ENCODE peak calls at places on chromosomes 4 and X, in ten cellular contexts. One of them, this sample, is unnamed.

GRCh38 chrX:104972737-104973136 is 247.8 kb downstream of the TEX13A start:
- DNase-seq in progenitor cell of endocrine pancreas: no peak
- DNase-seq in ureter: no peak
- DNase-seq in kidney tubule cell: peak
- DNase-seq in AG04450: no peak
- DNase-seq in iPS-NIHi11: no peak
- DNase-seq in heart left ventricle: no peak
- DNase-seq in SW480: no peak
- DNase-seq in activated T-cell treated with anti-CD3 and anti-CD28 coated beads, Interleukin-2, amount 50 U/mL, for 4 hours: no peak
- DNase-seq in aorta: no peak
- DNase-seq in this sample: no peak

GRCh38 chrX:50049228-50049627 is 126.8 kb downstream of the CLCN5 start:
- DNase-seq in progenitor cell of endocrine pancreas: no peak
- DNase-seq in ureter: no peak
- DNase-seq in kidney tubule cell: no peak
- DNase-seq in AG04450: no peak
- DNase-seq in iPS-NIHi11: no peak
- DNase-seq in heart left ventricle: no peak
- DNase-seq in SW480: no peak
- DNase-seq in activated T-cell treated with anti-CD3 and anti-CD28 coated beads, Interleukin-2, amount 50 U/mL, for 4 hours: no peak
- DNase-seq in aorta: no peak
- DNase-seq in this sample: no peak

GRCh38 chr4:75289843-75290616 is 224.2 kb downstream of the RCHY1 start:
- DNase-seq in progenitor cell of endocrine pancreas: no peak
- DNase-seq in ureter: no peak
- DNase-seq in kidney tubule cell: peak
- DNase-seq in AG04450: no peak
- DNase-seq in iPS-NIHi11: peak
- DNase-seq in heart left ventricle: no peak
- DNase-seq in SW480: peak
- DNase-seq in activated T-cell treated with anti-CD3 and anti-CD28 coated beads, Interleukin-2, amount 50 U/mL, for 4 hours: no peak
- DNase-seq in aorta: no peak
- DNase-seq in this sample: peak

GRCh38 chrX:106144755-106145639 is 23.1 kb upstream of the PWWP3B start:
- DNase-seq in progenitor cell of endocrine pancreas: no peak
- DNase-seq in ureter: no peak
- DNase-seq in kidney tubule cell: no peak
- DNase-seq in AG04450: no peak
- DNase-seq in iPS-NIHi11: no peak
- DNase-seq in heart left ventricle: peak
- DNase-seq in SW480: no peak
- DNase-seq in activated T-cell treated with anti-CD3 and anti-CD28 coated beads, Interleukin-2, amount 50 U/mL, for 4 hours: no peak
- DNase-seq in aorta: no peak
- DNase-seq in this sample: no peak

GRCh38 chr4:142815834-142816233 is 30.3 kb downstream of the INPP4B start:
- DNase-seq in progenitor cell of endocrine pancreas: no peak
- DNase-seq in ureter: no peak
- DNase-seq in kidney tubule cell: peak
- DNase-seq in AG04450: no peak
- DNase-seq in iPS-NIHi11: no peak
- DNase-seq in heart left ventricle: no peak
- DNase-seq in SW480: no peak
- DNase-seq in activated T-cell treated with anti-CD3 and anti-CD28 coated beads, Interleukin-2, amount 50 U/mL, for 4 hours: no peak
- DNase-seq in aorta: no peak
- DNase-seq in this sample: no peak

GRCh38 chr4:169756971-169757574 is 671 bp downstream of the HPF1 start:
- DNase-seq in progenitor cell of endocrine pancreas: no peak
- DNase-seq in ureter: no peak
- DNase-seq in kidney tubule cell: peak
- DNase-seq in AG04450: no peak
- DNase-seq in iPS-NIHi11: no peak
- DNase-seq in heart left ventricle: no peak
- DNase-seq in SW480: no peak
- DNase-seq in activated T-cell treated with anti-CD3 and anti-CD28 coated beads, Interleukin-2, amount 50 U/mL, for 4 hours: no peak
- DNase-seq in aorta: no peak
- DNase-seq in this sample: no peak

GRCh38 chr4:105569014-105569850 is 16.8 kb downstream of the ARHGEF38 start:
- DNase-seq in progenitor cell of endocrine pancreas: no peak
- DNase-seq in ureter: no peak
- DNase-seq in kidney tubule cell: peak
- DNase-seq in AG04450: no peak
- DNase-seq in iPS-NIHi11: no peak
- DNase-seq in heart left ventricle: no peak
- DNase-seq in SW480: no peak
- DNase-seq in activated T-cell treated with anti-CD3 and anti-CD28 coated beads, Interleukin-2, amount 50 U/mL, for 4 hours: no peak
- DNase-seq in aorta: no peak
- DNase-seq in this sample: no peak

GRCh38 chrX:133637765-133638164 is 222.5 kb upstream of the GPC4 start:
- DNase-seq in progenitor cell of endocrine pancreas: no peak
- DNase-seq in ureter: no peak
- DNase-seq in kidney tubule cell: peak
- DNase-seq in AG04450: no peak
- DNase-seq in iPS-NIHi11: no peak
- DNase-seq in heart left ventricle: no peak
- DNase-seq in SW480: no peak
- DNase-seq in activated T-cell treated with anti-CD3 and anti-CD28 coated beads, Interleukin-2, amount 50 U/mL, for 4 hours: no peak
- DNase-seq in aorta: no peak
- DNase-seq in this sample: no peak

GRCh38 chr4:38782452-38783108 is at the start of gene TLR10:
- DNase-seq in progenitor cell of endocrine pancreas: peak
- DNase-seq in ureter: peak
- DNase-seq in kidney tubule cell: peak
- DNase-seq in AG04450: peak
- DNase-seq in iPS-NIHi11: peak
- DNase-seq in heart left ventricle: no peak
- DNase-seq in SW480: peak
- DNase-seq in activated T-cell treated with anti-CD3 and anti-CD28 coated beads, Interleukin-2, amount 50 U/mL, for 4 hours: peak
- DNase-seq in aorta: no peak
- DNase-seq in this sample: peak